ENCODE peak calls at places on chromosomes 1 and 21, in five cellular contexts. M is mesendoderm; S is NCI-H2029 treated with DMSO at 0.1 percent for 48 hours; U is activated CD4-positive, alpha-beta T cell treated with anti-CD3 and anti-CD28 coated beads, Interleukin-2, amount 10 ng/mL, durations not matched to agents 7 days and 5 days; K is T-helper 2 cell. A is an unnamed sample.
A peak's percentile ranks its signal among the peaks of the same experiment; 100 is the strongest.

GRCh38 chr1:206579747-206580437 is 32.4 kb downstream of the EIF2D start:
- DNase-seq in M (no peak), S (no peak), U (peak; percentile 93), K (peak; percentile 97), A (no peak)

GRCh38 chr1:54985556-54985955 is 5.1 kb downstream of the TMEM61 start:
- DNase-seq in M (no peak), S (no peak), U (no peak), K (no peak), A (no peak)

GRCh38 chr1:8495928-8496401 is 178.1 kb downstream of the SLC45A1 start:
- DNase-seq in M (peak; percentile 56), S (no peak), U (no peak), K (peak; percentile 66), A (no peak)

GRCh38 chr1:29711582-29712274 is 475.4 kb downstream of the PTPRU start:
- DNase-seq in M (no peak), S (no peak), U (peak; percentile 11), K (peak; percentile 48), A (no peak)

GRCh38 chr1:207644852-207645631 is at the start of gene CR1L:
- DNase-seq in M (no peak), S (peak; percentile 36), U (peak; percentile 77), K (peak; percentile 69), A (peak; percentile 60)

GRCh38 chr1:217048104-217048707 is 325.0 kb upstream of the ESRRG start:
- DNase-seq in M (peak; percentile 82), S (no peak), U (no peak), K (peak; percentile 19), A (peak; percentile 90)

GRCh38 chr1:53552146-53552940 is 93.1 kb downstream of the DMRTB1 start:
- DNase-seq in M (no peak), S (no peak), U (no peak), K (no peak), A (peak; percentile 67)

GRCh38 chr21:39713905-39714304 is 31.1 kb upstream of the IGSF5 start:
- DNase-seq in M (no peak), S (no peak), U (no peak), K (no peak), A (no peak)

GRCh38 chr1:174406421-174406820 is 41.3 kb upstream of the GPR52 start:
- DNase-seq in M (no peak), S (no peak), U (no peak), K (no peak), A (no peak)

GRCh38 chr1:1374068-1374860 is 743 bp downstream of the AURKAIP1 start:
- DNase-seq in M (no peak), S (no peak), U (no peak), K (no peak), A (peak; percentile 55)

A was measured in endodermal cell.